ENCODE peak calls at places on chromosomes 2 and 18, in seven cellular contexts. One of them, this sample, is unnamed.

GRCh38 chr2:235506291-235506996 is 12.6 kb downstream of the AGAP1 start:
- DNase-seq in GM06990: no peak
- DNase-seq in foreskin fibroblast: no peak
- DNase-seq in pancreas: no peak
- DNase-seq in sigmoid colon: no peak
- DNase-seq in HFF-Myc: no peak
- DNase-seq in GM12864: no peak
- DNase-seq in this sample: no peak

GRCh38 chr2:39216495-39217191 is 27.1 kb downstream of the CDKL4 start:
- DNase-seq in GM12864: no peak
- DNase-seq in pancreas: no peak
- DNase-seq in HFF-Myc: no peak
- DNase-seq in sigmoid colon: no peak
- DNase-seq in GM06990: no peak
- DNase-seq in foreskin fibroblast: no peak
- DNase-seq in this sample: no peak

GRCh38 chr2:199424160-199424559 is 33.6 kb downstream of the SATB2 start:
- DNase-seq in GM12864: no peak
- DNase-seq in foreskin fibroblast: no peak
- DNase-seq in pancreas: no peak
- DNase-seq in GM06990: no peak
- DNase-seq in HFF-Myc: no peak
- DNase-seq in sigmoid colon: no peak
- DNase-seq in this sample: no peak

GRCh38 chr2:10405441-10405840 is 42.7 kb downstream of the ODC1 start:
- DNase-seq in HFF-Myc: peak; percentile 88
- DNase-seq in pancreas: no peak
- DNase-seq in sigmoid colon: peak; percentile 95
- DNase-seq in GM06990: no peak
- DNase-seq in GM12864: no peak
- DNase-seq in foreskin fibroblast: peak; percentile 94
- DNase-seq in this sample: no peak

GRCh38 chr18:33924576-33924975 is 300.1 kb downstream of the NOL4 start:
- DNase-seq in pancreas: no peak
- DNase-seq in GM12864: no peak
- DNase-seq in sigmoid colon: no peak
- DNase-seq in GM06990: no peak
- DNase-seq in foreskin fibroblast: no peak
- DNase-seq in HFF-Myc: no peak
- DNase-seq in this sample: no peak

GRCh38 chr2:154452906-154453493 is 245.5 kb upstream of the KCNJ3 start:
- DNase-seq in foreskin fibroblast: no peak
- DNase-seq in GM12864: no peak
- DNase-seq in HFF-Myc: no peak
- DNase-seq in sigmoid colon: no peak
- DNase-seq in pancreas: no peak
- DNase-seq in GM06990: no peak
- DNase-seq in this sample: peak; percentile 6

GRCh38 chr2:23385748-23386421 is 906 bp downstream of the KLHL29 start:
- DNase-seq in HFF-Myc: no peak
- DNase-seq in GM12864: no peak
- DNase-seq in foreskin fibroblast: no peak
- DNase-seq in GM06990: peak; percentile 51
- DNase-seq in pancreas: no peak
- DNase-seq in sigmoid colon: no peak
- DNase-seq in this sample: no peak

GRCh38 chr2:164620873-164621760 is at the start of gene GRB14:
- DNase-seq in foreskin fibroblast: no peak
- DNase-seq in pancreas: peak; percentile 88
- DNase-seq in GM06990: peak; percentile 6
- DNase-seq in GM12864: no peak
- DNase-seq in sigmoid colon: no peak
- DNase-seq in HFF-Myc: no peak
- DNase-seq in this sample: peak; percentile 33

GRCh38 chr2:129929321-129930290 is 49.9 kb upstream of the RAB6C start:
- DNase-seq in HFF-Myc: peak; percentile 40
- DNase-seq in pancreas: no peak
- DNase-seq in GM12864: no peak
- DNase-seq in sigmoid colon: no peak
- DNase-seq in GM06990: no peak
- DNase-seq in foreskin fibroblast: peak; percentile 92
- DNase-seq in this sample: no peak

GRCh38 chr2:332592-332991 is 44.7 kb upstream of the ALKAL2 start:
- DNase-seq in GM06990: no peak
- DNase-seq in pancreas: no peak
- DNase-seq in foreskin fibroblast: no peak
- DNase-seq in sigmoid colon: no peak
- DNase-seq in HFF-Myc: no peak
- DNase-seq in GM12864: no peak
- DNase-seq in this sample: no peak
- TF ChIP-seq CTCF in GM06990: peak; percentile 19
- TF ChIP-seq CTCF in pancreas: no peak
- TF ChIP-seq CTCF in foreskin fibroblast: no peak
- TF ChIP-seq CTCF in sigmoid colon: no peak
- TF ChIP-seq CTCF in HFF-Myc: no peak
- TF ChIP-seq CTCF in GM12864: no peak
- TF ChIP-seq CTCF in this sample: peak; percentile 35

GRCh38 chr18:66635342-66635741 is 31.5 kb upstream of the CDH19 start:
- DNase-seq in GM12864: no peak
- DNase-seq in sigmoid colon: no peak
- DNase-seq in GM06990: no peak
- DNase-seq in foreskin fibroblast: no peak
- DNase-seq in pancreas: no peak
- DNase-seq in HFF-Myc: no peak
- DNase-seq in this sample: no peak
- H3K4me3 ChIP-seq in GM12864: no peak overlapping the region
- H3K4me3 ChIP-seq in sigmoid colon: no peak overlapping the region
- H3K4me3 ChIP-seq in GM06990: no peak overlapping the region
- H3K4me3 ChIP-seq in foreskin fibroblast: no peak overlapping the region
- H3K4me3 ChIP-seq in pancreas: no peak overlapping the region
- H3K4me3 ChIP-seq in HFF-Myc: no peak overlapping the region
- H3K4me3 ChIP-seq in this sample: no peak overlapping the region

GRCh38 chr18:27746241-27746640 is 430.7 kb downstream of the CDH2 start:
- DNase-seq in GM06990: no peak
- DNase-seq in GM12864: no peak
- DNase-seq in pancreas: no peak
- DNase-seq in sigmoid colon: no peak
- DNase-seq in foreskin fibroblast: no peak
- DNase-seq in HFF-Myc: no peak
- DNase-seq in this sample: no peak

GRCh38 chr18:27752944-27753343 is 424.0 kb downstream of the CDH2 start:
- DNase-seq in sigmoid colon: no peak
- DNase-seq in GM12864: no peak
- DNase-seq in foreskin fibroblast: no peak
- DNase-seq in GM06990: no peak
- DNase-seq in HFF-Myc: no peak
- DNase-seq in pancreas: no peak
- DNase-seq in this sample: no peak

GRCh38 chr18:27749189-27749588 is 427.7 kb downstream of the CDH2 start:
- DNase-seq in GM12864: no peak
- DNase-seq in HFF-Myc: no peak
- DNase-seq in pancreas: no peak
- DNase-seq in sigmoid colon: no peak
- DNase-seq in GM06990: no peak
- DNase-seq in foreskin fibroblast: no peak
- DNase-seq in this sample: no peak

GRCh38 chr18:27748336-27748735 is 428.6 kb downstream of the CDH2 start:
- DNase-seq in GM12864: no peak
- DNase-seq in GM06990: no peak
- DNase-seq in pancreas: no peak
- DNase-seq in HFF-Myc: no peak
- DNase-seq in sigmoid colon: no peak
- DNase-seq in foreskin fibroblast: no peak
- DNase-seq in this sample: no peak

DNA sequence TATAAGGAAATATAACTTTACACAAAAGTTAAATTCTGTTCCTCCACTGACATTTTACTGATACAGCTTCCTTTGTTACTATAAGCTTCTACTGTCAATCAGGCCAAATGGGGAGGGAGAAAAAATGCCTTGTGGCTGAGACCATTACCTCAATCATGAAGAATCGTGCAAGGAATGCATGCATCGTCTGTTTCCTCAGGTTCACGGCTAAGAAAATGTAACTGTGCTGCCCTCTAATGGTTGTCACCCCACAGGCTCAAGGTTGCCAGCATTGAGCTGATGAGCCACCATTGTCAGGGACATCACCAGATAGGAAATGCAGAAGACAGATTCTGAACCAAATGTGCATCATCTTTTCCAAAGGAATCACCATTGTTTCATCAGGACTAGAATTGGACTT is 426.9 kb downstream of the CDH2 start:
- DNase-seq in HFF-Myc: peak; percentile 21
- DNase-seq in foreskin fibroblast: no peak
- DNase-seq in sigmoid colon: no peak
- DNase-seq in GM06990: no peak
- DNase-seq in pancreas: no peak
- DNase-seq in GM12864: no peak
- DNase-seq in this sample: no peak
- TF ChIP-seq CTCF in HFF-Myc: peak; percentile 69
- TF ChIP-seq CTCF in foreskin fibroblast: peak; percentile 56
- TF ChIP-seq CTCF in sigmoid colon: no peak
- TF ChIP-seq CTCF in GM06990: peak; percentile 58
- TF ChIP-seq CTCF in pancreas: no peak
- TF ChIP-seq CTCF in GM12864: no peak
- TF ChIP-seq CTCF in this sample: peak; percentile 42

GRCh38 chr2:234146087-234146826 is 95.8 kb downstream of the SPP2 start:
- DNase-seq in pancreas: no peak
- DNase-seq in HFF-Myc: peak; percentile 77
- DNase-seq in GM12864: no peak
- DNase-seq in sigmoid colon: no peak
- DNase-seq in GM06990: no peak
- DNase-seq in foreskin fibroblast: peak; percentile 91
- DNase-seq in this sample: no peak

GRCh38 chr2:234145057-234145456 is 94.6 kb downstream of the SPP2 start:
- DNase-seq in foreskin fibroblast: no peak
- DNase-seq in sigmoid colon: no peak
- DNase-seq in HFF-Myc: no peak
- DNase-seq in GM06990: no peak
- DNase-seq in GM12864: no peak
- DNase-seq in pancreas: no peak
- DNase-seq in this sample: no peak

GRCh38 chr2:234145511-234145910 is 95.0 kb downstream of the SPP2 start:
- DNase-seq in HFF-Myc: no peak
- DNase-seq in foreskin fibroblast: no peak
- DNase-seq in GM12864: no peak
- DNase-seq in GM06990: no peak
- DNase-seq in sigmoid colon: no peak
- DNase-seq in pancreas: no peak
- DNase-seq in this sample: no peak

GRCh38 chr2:234142530-234142929 is 92.0 kb downstream of the SPP2 start:
- DNase-seq in sigmoid colon: no peak
- DNase-seq in GM06990: no peak
- DNase-seq in pancreas: no peak
- DNase-seq in foreskin fibroblast: no peak
- DNase-seq in GM12864: no peak
- DNase-seq in HFF-Myc: no peak
- DNase-seq in this sample: no peak

DNA sequence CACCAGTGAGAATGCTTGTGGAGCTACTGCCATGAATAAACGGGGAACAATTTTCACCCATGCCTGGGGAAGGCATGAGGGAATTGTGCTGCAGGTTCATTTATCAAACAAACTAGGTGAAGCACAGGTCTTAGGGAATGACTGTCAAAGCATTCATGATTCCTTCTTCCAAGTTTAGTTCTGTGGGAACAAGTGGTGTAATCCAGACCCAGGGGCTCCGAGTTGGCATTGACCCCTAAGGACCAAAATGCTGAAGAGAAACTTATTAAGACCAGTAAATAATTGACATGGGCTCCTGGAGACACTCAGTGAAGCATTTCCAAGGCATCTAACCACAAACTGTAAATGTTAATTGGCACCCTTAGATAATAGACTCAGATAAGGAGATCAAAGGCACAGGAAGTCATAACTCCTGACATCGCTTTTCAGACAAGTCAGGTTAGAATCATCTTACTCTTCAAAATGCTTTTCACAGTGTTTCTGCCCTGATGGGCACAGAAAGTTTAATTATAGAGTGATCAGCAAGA is 96.9 kb downstream of the SPP2 start:
- DNase-seq in GM06990: no peak
- DNase-seq in foreskin fibroblast: no peak
- DNase-seq in HFF-Myc: no peak
- DNase-seq in sigmoid colon: no peak
- DNase-seq in GM12864: no peak
- DNase-seq in pancreas: no peak
- DNase-seq in this sample: no peak
- H3K4me3 ChIP-seq in GM06990: no peak overlapping the region
- H3K4me3 ChIP-seq in foreskin fibroblast: no peak overlapping the region
- H3K4me3 ChIP-seq in HFF-Myc: no peak overlapping the region
- H3K4me3 ChIP-seq in sigmoid colon: no peak overlapping the region
- H3K4me3 ChIP-seq in GM12864: no peak overlapping the region
- H3K4me3 ChIP-seq in pancreas: no peak overlapping the region
- H3K4me3 ChIP-seq in this sample: no peak overlapping the region

GRCh38 chr18:68568364-68568763 is 146.5 kb downstream of the TMX3 start:
- DNase-seq in HFF-Myc: no peak
- DNase-seq in foreskin fibroblast: no peak
- DNase-seq in sigmoid colon: no peak
- DNase-seq in GM06990: no peak
- DNase-seq in GM12864: no peak
- DNase-seq in pancreas: no peak
- DNase-seq in this sample: no peak
- TF ChIP-seq CTCF in HFF-Myc: no peak
- TF ChIP-seq CTCF in foreskin fibroblast: no peak
- TF ChIP-seq CTCF in sigmoid colon: no peak
- TF ChIP-seq CTCF in GM06990: no peak
- TF ChIP-seq CTCF in GM12864: no peak
- TF ChIP-seq CTCF in pancreas: no peak
- TF ChIP-seq CTCF in this sample: no peak

GRCh38 chr18:23524213-23524707 is 20.9 kb downstream of the RMC1 start:
- DNase-seq in GM12864: no peak
- DNase-seq in pancreas: no peak
- DNase-seq in GM06990: no peak
- DNase-seq in sigmoid colon: no peak
- DNase-seq in HFF-Myc: no peak
- DNase-seq in foreskin fibroblast: no peak
- DNase-seq in this sample: no peak
- H3K4me3 ChIP-seq in GM12864: no peak overlapping the region
- H3K4me3 ChIP-seq in pancreas: no peak overlapping the region
- H3K4me3 ChIP-seq in GM06990: no peak overlapping the region
- H3K4me3 ChIP-seq in sigmoid colon: no peak overlapping the region
- H3K4me3 ChIP-seq in HFF-Myc: no peak overlapping the region
- H3K4me3 ChIP-seq in foreskin fibroblast: no peak overlapping the region
- H3K4me3 ChIP-seq in this sample: no peak overlapping the region

GRCh38 chr2:196718796-196719564 is 79.5 kb downstream of the CCDC150 start:
- DNase-seq in foreskin fibroblast: peak; percentile 76
- DNase-seq in GM12864: no peak
- DNase-seq in HFF-Myc: peak; percentile 48
- DNase-seq in GM06990: no peak
- DNase-seq in sigmoid colon: no peak
- DNase-seq in pancreas: peak; percentile 70
- DNase-seq in this sample: no peak
- TF ChIP-seq CTCF in foreskin fibroblast: peak; percentile 29
- TF ChIP-seq CTCF in GM12864: no peak
- TF ChIP-seq CTCF in HFF-Myc: peak; percentile 24
- TF ChIP-seq CTCF in GM06990: peak; percentile 28
- TF ChIP-seq CTCF in sigmoid colon: no peak
- TF ChIP-seq CTCF in pancreas: no peak
- TF ChIP-seq CTCF in this sample: no peak